ENCODE peak calls at places on chromosomes 13 and 19, in four cellular contexts. C is stimulated activated naive B cell treated with anti-CD40 and anti-IgM and Interleukin-4, amounts not matched to agents 10 μg/mL and 1 μg/mL and 100 μg/mL, for 72 hours; A is NCI-H345; O is activated CD8-positive, alpha-beta T cell treated with anti-CD3 and anti-CD28 coated beads for 36 hours. S is an unnamed sample.

GRCh38 chr13:106110241-106110855 is 425.1 kb downstream of the EFNB2 start:
- DNase-seq in C (no peak), A (no peak), O (no peak), S (no peak)

GRCh38 chr19:57171551-57172081 is 4.3 kb upstream of the DUXA start:
- DNase-seq in C (peak; percentile 49), A (no peak), O (peak; percentile 48), S (peak; percentile 40)

GRCh38 chr19:5335593-5335992 is 5.0 kb downstream of the PTPRS start:
- DNase-seq in C (no peak), A (no peak), O (no peak), S (no peak)

GRCh38 chr13:113949546-113949945 is 24.3 kb downstream of the C13orf46 start:
- DNase-seq in C (no peak), A (no peak), O (no peak), S (no peak)

GRCh38 chr19:1361601-1362384 is 21.9 kb upstream of the NDUFS7 start:
- DNase-seq in C (no peak), A (no peak), O (no peak), S (no peak)

GRCh38 chr19:982567-983170 is 1.5 kb upstream of the WDR18 start:
- DNase-seq in C (peak; percentile 73), A (peak; percentile 63), O (peak; percentile 76), S (peak; percentile 65)

GRCh38 chr19:48878219-48879024 is 6.2 kb downstream of the PPP1R15A start:
- DNase-seq in C (no peak), A (no peak), O (peak; percentile 60), S (no peak)

GRCh38 chr13:66831317-66831716 is 398.8 kb downstream of the PCDH9 start:
- DNase-seq in C (no peak), A (no peak), O (no peak), S (no peak)

GRCh38 chr13:59774511-59774911 is 389.2 kb downstream of the DIAPH3 start:
- DNase-seq in C (no peak), A (no peak), O (no peak), S (no peak)

GRCh38 chr19:27794444-27795042 is 1418.4 kb downstream of the UQCRFS1 start:
- DNase-seq in C (no peak), A (no peak), O (peak; percentile 24), S (no peak)

GRCh38 chr13:93118081-93118615 is 108.5 kb upstream of the GPC6 start:
- DNase-seq in C (no peak), A (no peak), O (no peak), S (no peak)

GRCh38 chr19:18995804-18996241 is 37.5 kb downstream of the SUGP2 start:
- DNase-seq in C (peak; percentile 5), A (no peak), O (peak; percentile 30), S (peak; percentile 35)

GRCh38 chr19:10471909-10472308 is 31.2 kb downstream of the KEAP1 start:
- DNase-seq in C (no peak), A (peak; percentile 36), O (peak; percentile 19), S (peak; percentile 22)

GRCh38 chr19:8576273-8576993 is 809 bp downstream of the MYO1F start:
- DNase-seq in C (no peak), A (no peak), O (peak; percentile 47), S (no peak)

GRCh38 chr13:30256713-30257432 is 50.5 kb downstream of the KATNAL1 start:
- DNase-seq in C (no peak), A (peak; percentile 2), O (no peak), S (no peak)

GRCh38 chr13:41516760-41517159 is 59.4 kb downstream of the RGCC start:
- DNase-seq in C (no peak), A (no peak), O (no peak), S (no peak)

GRCh38 chr13:49216334-49216733 is 3.8 kb upstream of the MLNR start:
- DNase-seq in C (no peak), A (no peak), O (no peak), S (no peak)

GRCh38 chr19:48638831-48639381 is 1.7 kb upstream of the DBP start:
- DNase-seq in C (no peak), A (no peak), O (no peak), S (peak; percentile 38)

GRCh38 chr19:53068834-53069233 is 24.3 kb downstream of the ERVV-2 start:
- DNase-seq in C (no peak), A (no peak), O (no peak), S (no peak)

GRCh38 chr13:22757530-22758120 is 423.2 kb upstream of the SGCG start:
- DNase-seq in C (no peak), A (peak; percentile 9), O (no peak), S (no peak)

GRCh38 chr19:13189600-13189999 is 39.4 kb downstream of the IER2 start:
- DNase-seq in C (no peak), A (no peak), O (no peak), S (no peak)

GRCh38 chr13:45545686-45546409 is 69.7 kb downstream of the ERICH6B start:
- DNase-seq in C (peak; percentile 57), A (no peak), O (no peak), S (no peak)

GRCh38 chr19:13208131-13208963 is 58.1 kb downstream of the IER2 start:
- DNase-seq in C (peak; percentile 54), A (no peak), O (peak; percentile 80), S (peak; percentile 24)

GRCh38 chr19:10618846-10619245 is 6.5 kb upstream of the SLC44A2 start:
- DNase-seq in C (no peak), A (no peak), O (no peak), S (no peak)

GRCh38 chr19:485583-486236 is 10.6 kb upstream of the MADCAM1 start:
- DNase-seq in C (no peak), A (peak; percentile 78), O (no peak), S (peak; percentile 63)

GRCh38 chr19:45215391-45216191 is 29.6 kb downstream of the EXOC3L2 start:
- DNase-seq in C (no peak), A (no peak), O (no peak), S (peak; percentile 58)

GRCh38 chr13:108734676-108735075 is 105.3 kb downstream of the MYO16 start:
- DNase-seq in C (no peak), A (no peak), O (no peak), S (no peak)

GRCh38 chr19:47267350-47267759 is 7.3 kb upstream of the INAFM1 start:
- DNase-seq in C (no peak), A (no peak), O (no peak), S (peak; percentile 80)

GRCh38 chr13:84812789-84813188 is 930.5 kb upstream of the SLITRK1 start:
- DNase-seq in C (no peak), A (no peak), O (no peak), S (no peak)

S was measured in body of pancreas.